ENCODE peak calls at places on chromosomes 2 and 18, in five cellular contexts. W, R, S, E and O are unnamed samples.

GRCh38 chr18:54883816-54884604 is 55.7 kb downstream of the RAB27B start:
- DNase-seq in R (no peak), W (no peak), S (no peak), E (no peak), O (no peak)

GRCh38 chr2:37892436-37893114 is 32.5 kb upstream of the RMDN2 start:
- DNase-seq in R (no peak), W (no peak), S (peak), E (no peak), O (no peak)

GRCh38 chr18:73147591-73147990 is 279.8 kb upstream of the NETO1 start:
- DNase-seq in S (no peak), E (no peak), W (no peak), R (no peak), O (no peak)

GRCh38 chr2:193907561-193907960 is 1712.8 kb upstream of the TMEFF2 start:
- DNase-seq in E (no peak), R (no peak), S (no peak), W (no peak), O (no peak)

GRCh38 chr18:72375628-72376027 is 168.5 kb downstream of the CBLN2 start:
- DNase-seq in R (no peak), W (no peak), E (no peak), S (no peak), O (no peak)

GRCh38 chr18:64164883-64165282 is 16.0 kb upstream of the LINC00305 start:
- DNase-seq in R (no peak), E (no peak), S (no peak), W (no peak), O (no peak)

GRCh38 chr2:11738589-11739436 is 7.6 kb upstream of the LPIN1 start:
- DNase-seq in R (no peak), W (peak), S (peak), E (peak), O (no peak)

GRCh38 chr18:2935438-2936192 is 77.3 kb downstream of the LPIN2 start:
- DNase-seq in S (no peak), R (no peak), W (no peak), E (no peak), O (no peak)

GRCh38 chr2:81542119-81542518 is 1237.6 kb upstream of the LRRTM1 start:
- DNase-seq in E (no peak), S (no peak), W (no peak), R (no peak), O (no peak)

GRCh38 chr18:5588529-5588928 is 44.7 kb upstream of the EPB41L3 start:
- DNase-seq in E (no peak), R (no peak), S (no peak), W (no peak), O (no peak)

GRCh38 chr18:42159146-42159545 is 204.1 kb downstream of the PIK3C3 start:
- DNase-seq in E (no peak), R (no peak), W (no peak), S (no peak), O (no peak)

DNA sequence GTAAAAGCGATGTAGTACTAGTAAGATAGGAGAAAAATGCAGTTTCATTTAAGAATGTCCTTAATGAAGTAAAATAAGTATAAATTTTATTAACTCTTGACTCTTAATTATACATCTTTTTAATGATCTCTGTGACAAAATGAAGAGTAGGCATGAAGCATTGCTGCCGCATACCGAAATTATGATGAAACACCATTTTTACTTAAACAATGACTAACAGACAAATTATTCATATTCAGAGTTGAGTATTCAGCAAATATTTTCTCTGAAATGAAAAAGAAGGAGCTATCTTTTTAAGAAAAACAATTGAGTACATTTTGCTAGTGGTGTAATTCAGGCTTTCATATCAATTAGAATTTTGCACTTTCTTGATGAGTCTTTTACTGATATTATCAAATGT is 150.6 kb upstream of the DOCK10 start:
- DNase-seq in R (no peak), E (no peak), S (no peak), W (no peak), O (no peak)
- TF ChIP-seq CTCF in R (no peak), E (no peak), S (no peak), W (no peak), O (no peak)

GRCh38 chr2:27582695-27583389 is at the start of gene ZNF512:
- DNase-seq in E (peak), S (peak), W (peak), R (peak), O (peak)
- TF ChIP-seq CTCF in E (no peak), S (no peak), W (no peak), R (no peak), O (no peak)

DNA sequence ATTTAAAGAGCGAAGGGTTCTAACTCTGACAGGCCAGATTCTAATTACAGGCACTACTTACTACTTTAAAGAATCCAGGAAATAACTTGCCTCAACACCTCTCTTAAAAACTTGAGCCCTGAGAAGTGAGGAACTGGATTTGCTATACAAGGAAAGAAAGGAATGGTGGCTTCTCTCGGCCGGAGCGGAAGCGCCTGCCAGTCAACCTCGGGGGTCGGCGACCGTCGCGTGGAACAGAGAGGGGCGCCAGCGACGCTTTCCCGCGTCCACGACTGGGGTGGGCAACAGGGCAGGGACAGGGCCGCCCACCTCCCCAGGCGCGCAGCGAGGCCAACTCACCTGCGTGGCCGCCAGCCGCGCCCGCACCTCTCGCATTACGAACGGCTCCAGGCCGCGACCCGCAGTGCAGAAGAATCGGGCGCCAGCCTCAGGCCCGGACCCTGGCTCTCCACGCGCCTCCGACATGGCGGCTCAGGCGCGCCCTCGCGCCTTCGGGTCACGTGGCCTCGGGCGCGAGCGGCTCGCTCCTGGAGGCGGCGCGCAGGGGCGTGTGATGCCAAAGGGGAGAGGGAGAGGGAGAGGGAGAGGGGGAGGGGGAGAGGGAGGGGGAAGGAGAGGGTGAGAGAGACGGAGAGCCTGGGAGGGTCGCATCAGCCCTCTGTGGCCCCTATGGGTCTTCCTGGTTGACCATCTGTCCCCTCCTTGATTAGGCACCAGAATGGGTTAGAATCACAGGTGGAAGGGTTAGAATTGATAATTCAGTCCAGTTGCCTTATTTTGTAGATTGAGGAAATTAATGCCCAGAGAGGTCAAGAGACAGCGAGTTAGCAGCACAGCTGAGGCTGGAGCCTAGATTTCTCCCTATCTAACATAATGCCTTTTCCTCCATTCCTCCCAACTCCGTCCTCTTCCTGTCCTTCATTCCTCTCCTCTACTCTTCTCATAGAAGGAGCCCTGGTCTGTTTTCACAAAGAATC is at the start of gene THUMPD2:
- DNase-seq in W (peak), E (peak), R (peak), S (peak), O (peak)
- TF ChIP-seq CTCF in W (no peak), E (no peak), R (no peak), S (no peak), O (no peak)

GRCh38 chr2:16615687-16616615 is 49.7 kb downstream of the CYRIA start:
- DNase-seq in R (no peak), W (no peak), E (peak), S (no peak), O (no peak)
- TF ChIP-seq CTCF in R (no peak), W (no peak), E (no peak), S (no peak), O (no peak)

DNA sequence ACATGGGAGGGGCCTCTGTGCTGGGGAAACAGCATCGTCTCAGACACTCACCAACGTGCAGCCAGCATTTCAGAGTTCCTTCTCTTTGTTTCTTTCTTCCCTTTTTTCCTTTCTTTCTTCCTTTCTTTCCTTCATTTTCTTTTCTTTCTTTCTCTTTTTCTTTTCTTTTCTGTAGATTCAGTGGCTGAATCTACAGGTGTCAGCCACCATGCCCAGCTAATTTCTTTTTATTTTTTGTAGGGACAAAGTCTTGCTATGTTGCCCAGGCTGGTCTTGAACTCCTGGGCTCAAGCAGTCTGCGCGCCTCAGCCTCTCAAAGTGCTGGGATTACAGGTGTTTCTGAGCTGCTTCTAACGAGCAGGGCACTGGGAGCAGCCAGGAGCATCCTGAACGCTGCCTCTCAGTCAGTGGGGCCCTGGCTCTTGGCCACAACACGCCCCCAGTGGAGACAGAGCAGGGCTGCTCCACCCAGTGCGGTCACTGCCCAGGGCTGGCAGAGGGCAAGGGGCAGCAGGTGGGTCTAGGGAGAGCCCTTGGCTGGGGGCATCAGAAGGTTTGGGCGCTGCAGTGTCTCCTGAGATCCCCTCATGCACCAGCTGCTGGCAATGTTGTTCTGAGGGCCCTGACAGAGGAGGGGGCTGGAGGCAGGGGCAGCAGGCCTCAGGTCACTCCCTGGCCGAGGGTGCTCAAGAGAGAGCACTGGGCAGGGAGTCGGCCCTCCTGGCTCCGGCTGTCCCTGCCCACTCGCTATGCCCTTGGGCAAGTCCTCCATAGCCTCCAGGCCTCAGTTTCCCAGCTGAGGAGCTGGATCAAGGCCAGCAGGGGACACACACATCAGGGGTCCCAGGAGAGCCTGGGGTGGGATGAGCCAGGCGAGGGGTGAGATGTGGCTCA is 4.7 kb upstream of the KLHL30 start:
- DNase-seq in E (no peak), R (no peak), W (no peak), S (no peak), O (no peak)
- TF ChIP-seq CTCF in E (no peak), R (no peak), W (no peak), S (no peak), O (peak)